ENCODE peak calls at places on chromosomes 4 and X, in nine cellular contexts. One of them, this sample, is unnamed.

GRCh38 chrX:48003758-48004457 is at the start of gene ZNF182:
- DNase-seq in kidney tubule cell: peak
- DNase-seq in iris pigment epithelial cell: peak
- DNase-seq in stimulated activated CD4-positive, alpha-beta T cell treated with anti-CD3 and anti-CD28 coated beads, Interleukin-1b, Interleukin-23, amount 100 ng/mL, for 24 hours: peak
- DNase-seq in activated CD8-positive, alpha-beta T cell treated with anti-CD3 and anti-CD28 coated beads, Interleukin-2, amount 10 ng/mL, durations not matched to agents 7 days and 5 days: peak
- DNase-seq in cerebellar cortex: peak
- DNase-seq in activated CD4-positive, alpha-beta T cell treated with anti-CD3 and anti-CD28 coated beads for 4 hours: peak
- DNase-seq in H9: peak
- DNase-seq in substantia nigra: peak
- DNase-seq in this sample: peak

GRCh38 chr4:168960716-168961115 is 49.3 kb downstream of the CBR4 start:
- DNase-seq in activated CD4-positive, alpha-beta T cell treated with anti-CD3 and anti-CD28 coated beads for 4 hours: no peak
- DNase-seq in stimulated activated CD4-positive, alpha-beta T cell treated with anti-CD3 and anti-CD28 coated beads, Interleukin-1b, Interleukin-23, amount 100 ng/mL, for 24 hours: no peak
- DNase-seq in kidney tubule cell: no peak
- DNase-seq in cerebellar cortex: no peak
- DNase-seq in H9: no peak
- DNase-seq in activated CD8-positive, alpha-beta T cell treated with anti-CD3 and anti-CD28 coated beads, Interleukin-2, amount 10 ng/mL, durations not matched to agents 7 days and 5 days: no peak
- DNase-seq in substantia nigra: no peak
- DNase-seq in iris pigment epithelial cell: no peak
- DNase-seq in this sample: no peak

GRCh38 chr4:115668396-115668795 is 555.0 kb upstream of the NDST4 start:
- DNase-seq in kidney tubule cell: no peak
- DNase-seq in stimulated activated CD4-positive, alpha-beta T cell treated with anti-CD3 and anti-CD28 coated beads, Interleukin-1b, Interleukin-23, amount 100 ng/mL, for 24 hours: no peak
- DNase-seq in substantia nigra: no peak
- DNase-seq in activated CD4-positive, alpha-beta T cell treated with anti-CD3 and anti-CD28 coated beads for 4 hours: no peak
- DNase-seq in H9: no peak
- DNase-seq in cerebellar cortex: no peak
- DNase-seq in activated CD8-positive, alpha-beta T cell treated with anti-CD3 and anti-CD28 coated beads, Interleukin-2, amount 10 ng/mL, durations not matched to agents 7 days and 5 days: no peak
- DNase-seq in iris pigment epithelial cell: no peak
- DNase-seq in this sample: no peak

GRCh38 chrX:139078761-139079160 is 367.2 kb upstream of the FGF13 start:
- DNase-seq in kidney tubule cell: no peak
- DNase-seq in stimulated activated CD4-positive, alpha-beta T cell treated with anti-CD3 and anti-CD28 coated beads, Interleukin-1b, Interleukin-23, amount 100 ng/mL, for 24 hours: no peak
- DNase-seq in iris pigment epithelial cell: no peak
- DNase-seq in substantia nigra: no peak
- DNase-seq in cerebellar cortex: no peak
- DNase-seq in activated CD4-positive, alpha-beta T cell treated with anti-CD3 and anti-CD28 coated beads for 4 hours: no peak
- DNase-seq in H9: no peak
- DNase-seq in activated CD8-positive, alpha-beta T cell treated with anti-CD3 and anti-CD28 coated beads, Interleukin-2, amount 10 ng/mL, durations not matched to agents 7 days and 5 days: no peak
- DNase-seq in this sample: no peak

GRCh38 chr4:159267023-159267939 is 164.4 kb downstream of the RAPGEF2 start:
- DNase-seq in cerebellar cortex: peak
- DNase-seq in iris pigment epithelial cell: peak
- DNase-seq in H9: no peak
- DNase-seq in substantia nigra: peak
- DNase-seq in stimulated activated CD4-positive, alpha-beta T cell treated with anti-CD3 and anti-CD28 coated beads, Interleukin-1b, Interleukin-23, amount 100 ng/mL, for 24 hours: no peak
- DNase-seq in kidney tubule cell: peak
- DNase-seq in activated CD4-positive, alpha-beta T cell treated with anti-CD3 and anti-CD28 coated beads for 4 hours: no peak
- DNase-seq in activated CD8-positive, alpha-beta T cell treated with anti-CD3 and anti-CD28 coated beads, Interleukin-2, amount 10 ng/mL, durations not matched to agents 7 days and 5 days: no peak
- DNase-seq in this sample: no peak

GRCh38 chr4:165905405-165906027 is 32.5 kb downstream of the TLL1 start:
- DNase-seq in activated CD8-positive, alpha-beta T cell treated with anti-CD3 and anti-CD28 coated beads, Interleukin-2, amount 10 ng/mL, durations not matched to agents 7 days and 5 days: no peak
- DNase-seq in iris pigment epithelial cell: peak
- DNase-seq in substantia nigra: no peak
- DNase-seq in activated CD4-positive, alpha-beta T cell treated with anti-CD3 and anti-CD28 coated beads for 4 hours: no peak
- DNase-seq in cerebellar cortex: peak
- DNase-seq in stimulated activated CD4-positive, alpha-beta T cell treated with anti-CD3 and anti-CD28 coated beads, Interleukin-1b, Interleukin-23, amount 100 ng/mL, for 24 hours: no peak
- DNase-seq in kidney tubule cell: no peak
- DNase-seq in H9: no peak
- DNase-seq in this sample: no peak

GRCh38 chr4:183757105-183757504 is 98.0 kb downstream of the TRAPPC11 start:
- DNase-seq in activated CD8-positive, alpha-beta T cell treated with anti-CD3 and anti-CD28 coated beads, Interleukin-2, amount 10 ng/mL, durations not matched to agents 7 days and 5 days: no peak
- DNase-seq in activated CD4-positive, alpha-beta T cell treated with anti-CD3 and anti-CD28 coated beads for 4 hours: no peak
- DNase-seq in iris pigment epithelial cell: no peak
- DNase-seq in cerebellar cortex: no peak
- DNase-seq in substantia nigra: no peak
- DNase-seq in stimulated activated CD4-positive, alpha-beta T cell treated with anti-CD3 and anti-CD28 coated beads, Interleukin-1b, Interleukin-23, amount 100 ng/mL, for 24 hours: no peak
- DNase-seq in kidney tubule cell: peak
- DNase-seq in H9: no peak
- DNase-seq in this sample: no peak

GRCh38 chrX:9717376-9717775 is 48.3 kb downstream of the GPR143 start:
- DNase-seq in kidney tubule cell: no peak
- DNase-seq in stimulated activated CD4-positive, alpha-beta T cell treated with anti-CD3 and anti-CD28 coated beads, Interleukin-1b, Interleukin-23, amount 100 ng/mL, for 24 hours: no peak
- DNase-seq in H9: no peak
- DNase-seq in activated CD8-positive, alpha-beta T cell treated with anti-CD3 and anti-CD28 coated beads, Interleukin-2, amount 10 ng/mL, durations not matched to agents 7 days and 5 days: no peak
- DNase-seq in substantia nigra: no peak
- DNase-seq in iris pigment epithelial cell: no peak
- DNase-seq in cerebellar cortex: no peak
- DNase-seq in activated CD4-positive, alpha-beta T cell treated with anti-CD3 and anti-CD28 coated beads for 4 hours: no peak
- DNase-seq in this sample: no peak

GRCh38 chr4:106329027-106329618 is 12.8 kb downstream of the AIMP1 start:
- DNase-seq in activated CD8-positive, alpha-beta T cell treated with anti-CD3 and anti-CD28 coated beads, Interleukin-2, amount 10 ng/mL, durations not matched to agents 7 days and 5 days: no peak
- DNase-seq in kidney tubule cell: peak
- DNase-seq in iris pigment epithelial cell: peak
- DNase-seq in activated CD4-positive, alpha-beta T cell treated with anti-CD3 and anti-CD28 coated beads for 4 hours: no peak
- DNase-seq in cerebellar cortex: peak
- DNase-seq in H9: no peak
- DNase-seq in stimulated activated CD4-positive, alpha-beta T cell treated with anti-CD3 and anti-CD28 coated beads, Interleukin-1b, Interleukin-23, amount 100 ng/mL, for 24 hours: no peak
- DNase-seq in substantia nigra: no peak
- DNase-seq in this sample: no peak

GRCh38 chr4:86356425-86356824 is 3.4 kb downstream of the MAPK10 start:
- DNase-seq in activated CD4-positive, alpha-beta T cell treated with anti-CD3 and anti-CD28 coated beads for 4 hours: no peak
- DNase-seq in cerebellar cortex: no peak
- DNase-seq in stimulated activated CD4-positive, alpha-beta T cell treated with anti-CD3 and anti-CD28 coated beads, Interleukin-1b, Interleukin-23, amount 100 ng/mL, for 24 hours: no peak
- DNase-seq in kidney tubule cell: no peak
- DNase-seq in iris pigment epithelial cell: no peak
- DNase-seq in substantia nigra: no peak
- DNase-seq in activated CD8-positive, alpha-beta T cell treated with anti-CD3 and anti-CD28 coated beads, Interleukin-2, amount 10 ng/mL, durations not matched to agents 7 days and 5 days: no peak
- DNase-seq in H9: no peak
- DNase-seq in this sample: no peak

GRCh38 chr4:45954280-45954679 is 169.6 kb downstream of the GABRG1 start:
- DNase-seq in activated CD4-positive, alpha-beta T cell treated with anti-CD3 and anti-CD28 coated beads for 4 hours: no peak
- DNase-seq in substantia nigra: no peak
- DNase-seq in stimulated activated CD4-positive, alpha-beta T cell treated with anti-CD3 and anti-CD28 coated beads, Interleukin-1b, Interleukin-23, amount 100 ng/mL, for 24 hours: no peak
- DNase-seq in cerebellar cortex: no peak
- DNase-seq in activated CD8-positive, alpha-beta T cell treated with anti-CD3 and anti-CD28 coated beads, Interleukin-2, amount 10 ng/mL, durations not matched to agents 7 days and 5 days: no peak
- DNase-seq in kidney tubule cell: no peak
- DNase-seq in iris pigment epithelial cell: no peak
- DNase-seq in H9: no peak
- DNase-seq in this sample: no peak

GRCh38 chr4:8317474-8317873 is 47.9 kb downstream of the HTRA3 start:
- DNase-seq in H9: no peak
- DNase-seq in cerebellar cortex: no peak
- DNase-seq in stimulated activated CD4-positive, alpha-beta T cell treated with anti-CD3 and anti-CD28 coated beads, Interleukin-1b, Interleukin-23, amount 100 ng/mL, for 24 hours: no peak
- DNase-seq in kidney tubule cell: no peak
- DNase-seq in substantia nigra: no peak
- DNase-seq in activated CD4-positive, alpha-beta T cell treated with anti-CD3 and anti-CD28 coated beads for 4 hours: no peak
- DNase-seq in iris pigment epithelial cell: no peak
- DNase-seq in activated CD8-positive, alpha-beta T cell treated with anti-CD3 and anti-CD28 coated beads, Interleukin-2, amount 10 ng/mL, durations not matched to agents 7 days and 5 days: no peak
- DNase-seq in this sample: peak

GRCh38 chrX:119942831-119943184 is 743 bp downstream of the NKAP start:
- DNase-seq in iris pigment epithelial cell: peak
- DNase-seq in stimulated activated CD4-positive, alpha-beta T cell treated with anti-CD3 and anti-CD28 coated beads, Interleukin-1b, Interleukin-23, amount 100 ng/mL, for 24 hours: no peak
- DNase-seq in cerebellar cortex: peak
- DNase-seq in kidney tubule cell: peak
- DNase-seq in H9: no peak
- DNase-seq in activated CD4-positive, alpha-beta T cell treated with anti-CD3 and anti-CD28 coated beads for 4 hours: no peak
- DNase-seq in activated CD8-positive, alpha-beta T cell treated with anti-CD3 and anti-CD28 coated beads, Interleukin-2, amount 10 ng/mL, durations not matched to agents 7 days and 5 days: peak
- DNase-seq in substantia nigra: no peak
- DNase-seq in this sample: no peak

GRCh38 chr4:8292388-8293107 is 23.0 kb downstream of the HTRA3 start:
- DNase-seq in iris pigment epithelial cell: no peak
- DNase-seq in H9: no peak
- DNase-seq in stimulated activated CD4-positive, alpha-beta T cell treated with anti-CD3 and anti-CD28 coated beads, Interleukin-1b, Interleukin-23, amount 100 ng/mL, for 24 hours: no peak
- DNase-seq in activated CD8-positive, alpha-beta T cell treated with anti-CD3 and anti-CD28 coated beads, Interleukin-2, amount 10 ng/mL, durations not matched to agents 7 days and 5 days: no peak
- DNase-seq in activated CD4-positive, alpha-beta T cell treated with anti-CD3 and anti-CD28 coated beads for 4 hours: no peak
- DNase-seq in kidney tubule cell: no peak
- DNase-seq in substantia nigra: no peak
- DNase-seq in cerebellar cortex: no peak
- DNase-seq in this sample: peak

GRCh38 chr4:2064276-2064991 is 5.3 kb downstream of the NAT8L start:
- DNase-seq in H9: no peak
- DNase-seq in kidney tubule cell: no peak
- DNase-seq in stimulated activated CD4-positive, alpha-beta T cell treated with anti-CD3 and anti-CD28 coated beads, Interleukin-1b, Interleukin-23, amount 100 ng/mL, for 24 hours: no peak
- DNase-seq in cerebellar cortex: no peak
- DNase-seq in substantia nigra: no peak
- DNase-seq in iris pigment epithelial cell: no peak
- DNase-seq in activated CD8-positive, alpha-beta T cell treated with anti-CD3 and anti-CD28 coated beads, Interleukin-2, amount 10 ng/mL, durations not matched to agents 7 days and 5 days: no peak
- DNase-seq in activated CD4-positive, alpha-beta T cell treated with anti-CD3 and anti-CD28 coated beads for 4 hours: no peak
- DNase-seq in this sample: no peak

This sample was measured in cardiac septum.